ENCODE peak calls at places on chromosome 6, in five cellular contexts. One of them, this sample, is unnamed.
A peak's percentile ranks its signal among the peaks of the same experiment; 100 is the strongest.

GRCh38 chr6:109690373-109690739 is 646 bp downstream of the AK9 start:
- DNase-seq in stimulated activated CD4-positive, alpha-beta T cell treated with anti-CD3 and anti-CD28 coated beads, Interleukin-15, amount 100 ng/mL, for 1 hour: peak; percentile 34
- DNase-seq in left lung: peak; percentile 92
- DNase-seq in Daoy: peak; percentile 27
- DNase-seq in mucosa of gallbladder: peak; percentile 36
- DNase-seq in this sample: peak; percentile 18

GRCh38 chr6:137834508-137834907 is 32.6 kb upstream of the TNFAIP3 start:
- DNase-seq in Daoy: no peak
- DNase-seq in mucosa of gallbladder: no peak
- DNase-seq in left lung: no peak
- DNase-seq in stimulated activated CD4-positive, alpha-beta T cell treated with anti-CD3 and anti-CD28 coated beads, Interleukin-15, amount 100 ng/mL, for 1 hour: no peak
- DNase-seq in this sample: no peak

GRCh38 chr6:139126255-139126654 is 8.6 kb upstream of the HECA start:
- DNase-seq in mucosa of gallbladder: no peak
- DNase-seq in stimulated activated CD4-positive, alpha-beta T cell treated with anti-CD3 and anti-CD28 coated beads, Interleukin-15, amount 100 ng/mL, for 1 hour: no peak
- DNase-seq in Daoy: peak; percentile 62
- DNase-seq in left lung: no peak
- DNase-seq in this sample: peak; percentile 75

GRCh38 chr6:113306552-113307145 is 550.5 kb upstream of the MARCKS start:
- DNase-seq in Daoy: peak; percentile 68
- DNase-seq in stimulated activated CD4-positive, alpha-beta T cell treated with anti-CD3 and anti-CD28 coated beads, Interleukin-15, amount 100 ng/mL, for 1 hour: no peak
- DNase-seq in mucosa of gallbladder: peak; percentile 72
- DNase-seq in left lung: peak; percentile 41
- DNase-seq in this sample: peak; percentile 14

GRCh38 chr6:25263602-25264001 is 15.6 kb upstream of the CARMIL1 start:
- DNase-seq in left lung: no peak
- DNase-seq in stimulated activated CD4-positive, alpha-beta T cell treated with anti-CD3 and anti-CD28 coated beads, Interleukin-15, amount 100 ng/mL, for 1 hour: no peak
- DNase-seq in mucosa of gallbladder: no peak
- DNase-seq in Daoy: peak; percentile 29
- DNase-seq in this sample: peak; percentile 5

GRCh38 chr6:33313105-33313708 is 671 bp downstream of the TAPBP start:
- DNase-seq in left lung: peak; percentile 92
- DNase-seq in stimulated activated CD4-positive, alpha-beta T cell treated with anti-CD3 and anti-CD28 coated beads, Interleukin-15, amount 100 ng/mL, for 1 hour: no peak
- DNase-seq in mucosa of gallbladder: peak; percentile 33
- DNase-seq in Daoy: peak; percentile 58
- DNase-seq in this sample: peak; percentile 80

GRCh38 chr6:31952890-31953289 is 5.9 kb downstream of the NELFE start:
- DNase-seq in left lung: peak; percentile 25
- DNase-seq in mucosa of gallbladder: no peak
- DNase-seq in stimulated activated CD4-positive, alpha-beta T cell treated with anti-CD3 and anti-CD28 coated beads, Interleukin-15, amount 100 ng/mL, for 1 hour: no peak
- DNase-seq in Daoy: no peak
- DNase-seq in this sample: no peak

GRCh38 chr6:32843321-32843978 is 397 bp downstream of the PSMB8 start:
- DNase-seq in stimulated activated CD4-positive, alpha-beta T cell treated with anti-CD3 and anti-CD28 coated beads, Interleukin-15, amount 100 ng/mL, for 1 hour: no peak
- DNase-seq in mucosa of gallbladder: no peak
- DNase-seq in Daoy: no peak
- DNase-seq in left lung: peak; percentile 88
- DNase-seq in this sample: no peak

GRCh38 chr6:16181429-16182359 is 52.8 kb downstream of the MYLIP start:
- DNase-seq in Daoy: no peak
- DNase-seq in stimulated activated CD4-positive, alpha-beta T cell treated with anti-CD3 and anti-CD28 coated beads, Interleukin-15, amount 100 ng/mL, for 1 hour: no peak
- DNase-seq in left lung: no peak
- DNase-seq in mucosa of gallbladder: no peak
- DNase-seq in this sample: no peak

GRCh38 chr6:45679631-45680030 is 301.9 kb upstream of the SUPT3H start:
- DNase-seq in Daoy: no peak
- DNase-seq in left lung: no peak
- DNase-seq in stimulated activated CD4-positive, alpha-beta T cell treated with anti-CD3 and anti-CD28 coated beads, Interleukin-15, amount 100 ng/mL, for 1 hour: no peak
- DNase-seq in mucosa of gallbladder: no peak
- DNase-seq in this sample: no peak

GRCh38 chr6:125746731-125747588 is 2.5 kb upstream of the HEY2 start:
- DNase-seq in stimulated activated CD4-positive, alpha-beta T cell treated with anti-CD3 and anti-CD28 coated beads, Interleukin-15, amount 100 ng/mL, for 1 hour: peak; percentile 33
- DNase-seq in mucosa of gallbladder: peak; percentile 33
- DNase-seq in Daoy: peak; percentile 87
- DNase-seq in left lung: no peak
- DNase-seq in this sample: peak; percentile 25

GRCh38 chr6:107565165-107565723 is 75.3 kb downstream of the SOBP start:
- DNase-seq in Daoy: peak; percentile 5
- DNase-seq in mucosa of gallbladder: no peak
- DNase-seq in stimulated activated CD4-positive, alpha-beta T cell treated with anti-CD3 and anti-CD28 coated beads, Interleukin-15, amount 100 ng/mL, for 1 hour: no peak
- DNase-seq in left lung: no peak
- DNase-seq in this sample: no peak

GRCh38 chr6:168371989-168372711 is 52.6 kb upstream of the DACT2 start:
- DNase-seq in mucosa of gallbladder: no peak
- DNase-seq in Daoy: no peak
- DNase-seq in stimulated activated CD4-positive, alpha-beta T cell treated with anti-CD3 and anti-CD28 coated beads, Interleukin-15, amount 100 ng/mL, for 1 hour: no peak
- DNase-seq in left lung: peak; percentile 68
- DNase-seq in this sample: no peak

GRCh38 chr6:14107000-14107399 is 10.6 kb upstream of the CD83 start:
- DNase-seq in Daoy: no peak
- DNase-seq in stimulated activated CD4-positive, alpha-beta T cell treated with anti-CD3 and anti-CD28 coated beads, Interleukin-15, amount 100 ng/mL, for 1 hour: no peak
- DNase-seq in mucosa of gallbladder: no peak
- DNase-seq in left lung: no peak
- DNase-seq in this sample: no peak

GRCh38 chr6:17475845-17476244 is 82.5 kb downstream of the CAP2 start:
- DNase-seq in left lung: no peak
- DNase-seq in Daoy: no peak
- DNase-seq in stimulated activated CD4-positive, alpha-beta T cell treated with anti-CD3 and anti-CD28 coated beads, Interleukin-15, amount 100 ng/mL, for 1 hour: no peak
- DNase-seq in mucosa of gallbladder: no peak
- DNase-seq in this sample: no peak

GRCh38 chr6:154995241-154996162 is at the start of gene TIAM2:
- DNase-seq in mucosa of gallbladder: no peak
- DNase-seq in Daoy: peak; percentile 56
- DNase-seq in stimulated activated CD4-positive, alpha-beta T cell treated with anti-CD3 and anti-CD28 coated beads, Interleukin-15, amount 100 ng/mL, for 1 hour: no peak
- DNase-seq in left lung: peak; percentile 80
- DNase-seq in this sample: peak; percentile 53

GRCh38 chr6:130293800-130294199 is 71.0 kb upstream of the SAMD3 start:
- DNase-seq in mucosa of gallbladder: peak; percentile 15
- DNase-seq in stimulated activated CD4-positive, alpha-beta T cell treated with anti-CD3 and anti-CD28 coated beads, Interleukin-15, amount 100 ng/mL, for 1 hour: no peak
- DNase-seq in Daoy: no peak
- DNase-seq in left lung: no peak
- DNase-seq in this sample: peak; percentile 27

GRCh38 chr6:71721642-71722041 is 164.7 kb upstream of the RIMS1 start:
- DNase-seq in mucosa of gallbladder: no peak
- DNase-seq in stimulated activated CD4-positive, alpha-beta T cell treated with anti-CD3 and anti-CD28 coated beads, Interleukin-15, amount 100 ng/mL, for 1 hour: no peak
- DNase-seq in left lung: no peak
- DNase-seq in Daoy: peak; percentile 43
- DNase-seq in this sample: peak; percentile 51

GRCh38 chr6:112274774-112275173 is 20.4 kb upstream of the LAMA4 start:
- DNase-seq in Daoy: no peak
- DNase-seq in stimulated activated CD4-positive, alpha-beta T cell treated with anti-CD3 and anti-CD28 coated beads, Interleukin-15, amount 100 ng/mL, for 1 hour: no peak
- DNase-seq in left lung: no peak
- DNase-seq in mucosa of gallbladder: no peak
- DNase-seq in this sample: no peak

GRCh38 chr6:4575724-4576123 is 200.5 kb upstream of the CDYL start:
- DNase-seq in Daoy: peak; percentile 45
- DNase-seq in mucosa of gallbladder: no peak
- DNase-seq in left lung: no peak
- DNase-seq in stimulated activated CD4-positive, alpha-beta T cell treated with anti-CD3 and anti-CD28 coated beads, Interleukin-15, amount 100 ng/mL, for 1 hour: no peak
- DNase-seq in this sample: no peak

GRCh38 chr6:144739873-144740272 is 454.7 kb downstream of the UTRN start:
- DNase-seq in mucosa of gallbladder: no peak
- DNase-seq in Daoy: no peak
- DNase-seq in stimulated activated CD4-positive, alpha-beta T cell treated with anti-CD3 and anti-CD28 coated beads, Interleukin-15, amount 100 ng/mL, for 1 hour: no peak
- DNase-seq in left lung: no peak
- DNase-seq in this sample: no peak

GRCh38 chr6:7672066-7673062 is 53.5 kb upstream of the BMP6 start:
- DNase-seq in left lung: no peak
- DNase-seq in Daoy: no peak
- DNase-seq in mucosa of gallbladder: no peak
- DNase-seq in stimulated activated CD4-positive, alpha-beta T cell treated with anti-CD3 and anti-CD28 coated beads, Interleukin-15, amount 100 ng/mL, for 1 hour: no peak
- DNase-seq in this sample: no peak

GRCh38 chr6:156995502-156995901 is 218.3 kb downstream of the ARID1B start:
- DNase-seq in Daoy: no peak
- DNase-seq in stimulated activated CD4-positive, alpha-beta T cell treated with anti-CD3 and anti-CD28 coated beads, Interleukin-15, amount 100 ng/mL, for 1 hour: no peak
- DNase-seq in mucosa of gallbladder: no peak
- DNase-seq in left lung: no peak
- DNase-seq in this sample: no peak

GRCh38 chr6:10276106-10276505 is 138.8 kb downstream of the TFAP2A start:
- DNase-seq in stimulated activated CD4-positive, alpha-beta T cell treated with anti-CD3 and anti-CD28 coated beads, Interleukin-15, amount 100 ng/mL, for 1 hour: no peak
- DNase-seq in mucosa of gallbladder: no peak
- DNase-seq in Daoy: no peak
- DNase-seq in left lung: no peak
- DNase-seq in this sample: no peak

GRCh38 chr6:2793491-2794151 is 28.4 kb downstream of the WRNIP1 start:
- DNase-seq in stimulated activated CD4-positive, alpha-beta T cell treated with anti-CD3 and anti-CD28 coated beads, Interleukin-15, amount 100 ng/mL, for 1 hour: no peak
- DNase-seq in Daoy: no peak
- DNase-seq in left lung: peak; percentile 79
- DNase-seq in mucosa of gallbladder: no peak
- DNase-seq in this sample: no peak

GRCh38 chr6:89351632-89352328 is 742 bp downstream of the UBE2J1 start:
- DNase-seq in mucosa of gallbladder: no peak
- DNase-seq in Daoy: no peak
- DNase-seq in left lung: no peak
- DNase-seq in stimulated activated CD4-positive, alpha-beta T cell treated with anti-CD3 and anti-CD28 coated beads, Interleukin-15, amount 100 ng/mL, for 1 hour: no peak
- DNase-seq in this sample: no peak

GRCh38 chr6:43274916-43275597 is 23.0 kb upstream of the SLC22A7 start:
- DNase-seq in Daoy: no peak
- DNase-seq in mucosa of gallbladder: no peak
- DNase-seq in stimulated activated CD4-positive, alpha-beta T cell treated with anti-CD3 and anti-CD28 coated beads, Interleukin-15, amount 100 ng/mL, for 1 hour: no peak
- DNase-seq in left lung: peak; percentile 78
- DNase-seq in this sample: no peak

GRCh38 chr6:6612308-6612707 is 23.8 kb downstream of the LY86 start:
- DNase-seq in left lung: no peak
- DNase-seq in Daoy: no peak
- DNase-seq in stimulated activated CD4-positive, alpha-beta T cell treated with anti-CD3 and anti-CD28 coated beads, Interleukin-15, amount 100 ng/mL, for 1 hour: no peak
- DNase-seq in mucosa of gallbladder: no peak
- DNase-seq in this sample: no peak

GRCh38 chr6:38638941-38639497 is 710 bp downstream of the BTBD9 start:
- DNase-seq in Daoy: peak; percentile 72
- DNase-seq in mucosa of gallbladder: peak; percentile 49
- DNase-seq in left lung: peak; percentile 79
- DNase-seq in stimulated activated CD4-positive, alpha-beta T cell treated with anti-CD3 and anti-CD28 coated beads, Interleukin-15, amount 100 ng/mL, for 1 hour: no peak
- DNase-seq in this sample: peak; percentile 50

GRCh38 chr6:24890471-24890870 is 45.3 kb downstream of the RIPOR2 start:
- DNase-seq in Daoy: no peak
- DNase-seq in stimulated activated CD4-positive, alpha-beta T cell treated with anti-CD3 and anti-CD28 coated beads, Interleukin-15, amount 100 ng/mL, for 1 hour: no peak
- DNase-seq in left lung: no peak
- DNase-seq in mucosa of gallbladder: no peak
- DNase-seq in this sample: no peak

GRCh38 chr6:133918208-133918930 is 29.5 kb downstream of the TCF21 start:
- DNase-seq in stimulated activated CD4-positive, alpha-beta T cell treated with anti-CD3 and anti-CD28 coated beads, Interleukin-15, amount 100 ng/mL, for 1 hour: no peak
- DNase-seq in Daoy: no peak
- DNase-seq in mucosa of gallbladder: no peak
- DNase-seq in left lung: no peak
- DNase-seq in this sample: peak; percentile 51

GRCh38 chr6:4380881-4381281 is 245.5 kb upstream of the ECI2 start:
- DNase-seq in left lung: no peak
- DNase-seq in mucosa of gallbladder: no peak
- DNase-seq in Daoy: no peak
- DNase-seq in stimulated activated CD4-positive, alpha-beta T cell treated with anti-CD3 and anti-CD28 coated beads, Interleukin-15, amount 100 ng/mL, for 1 hour: no peak
- DNase-seq in this sample: no peak

GRCh38 chr6:12586696-12587095 is 129.9 kb upstream of the PHACTR1 start:
- DNase-seq in mucosa of gallbladder: no peak
- DNase-seq in left lung: no peak
- DNase-seq in Daoy: no peak
- DNase-seq in stimulated activated CD4-positive, alpha-beta T cell treated with anti-CD3 and anti-CD28 coated beads, Interleukin-15, amount 100 ng/mL, for 1 hour: no peak
- DNase-seq in this sample: no peak

GRCh38 chr6:136959471-136959891 is 37.4 kb downstream of the SLC35D3 start:
- DNase-seq in left lung: peak; percentile 80
- DNase-seq in mucosa of gallbladder: no peak
- DNase-seq in stimulated activated CD4-positive, alpha-beta T cell treated with anti-CD3 and anti-CD28 coated beads, Interleukin-15, amount 100 ng/mL, for 1 hour: no peak
- DNase-seq in Daoy: no peak
- DNase-seq in this sample: no peak

GRCh38 chr6:118580585-118581419 is 32.7 kb downstream of the PLN start:
- DNase-seq in stimulated activated CD4-positive, alpha-beta T cell treated with anti-CD3 and anti-CD28 coated beads, Interleukin-15, amount 100 ng/mL, for 1 hour: no peak
- DNase-seq in mucosa of gallbladder: peak; percentile 48
- DNase-seq in Daoy: peak; percentile 51
- DNase-seq in left lung: no peak
- DNase-seq in this sample: peak; percentile 36

GRCh38 chr6:108630050-108630714 is 69.5 kb downstream of the FOXO3 start:
- DNase-seq in left lung: no peak
- DNase-seq in Daoy: no peak
- DNase-seq in mucosa of gallbladder: no peak
- DNase-seq in stimulated activated CD4-positive, alpha-beta T cell treated with anti-CD3 and anti-CD28 coated beads, Interleukin-15, amount 100 ng/mL, for 1 hour: no peak
- DNase-seq in this sample: no peak

GRCh38 chr6:25889877-25890853 is 16.1 kb upstream of the SLC17A3 start:
- DNase-seq in left lung: no peak
- DNase-seq in Daoy: peak; percentile 47
- DNase-seq in stimulated activated CD4-positive, alpha-beta T cell treated with anti-CD3 and anti-CD28 coated beads, Interleukin-15, amount 100 ng/mL, for 1 hour: no peak
- DNase-seq in mucosa of gallbladder: peak; percentile 28
- DNase-seq in this sample: no peak

GRCh38 chr6:97626586-97627441 is 343.8 kb upstream of the MMS22L start:
- DNase-seq in mucosa of gallbladder: no peak
- DNase-seq in stimulated activated CD4-positive, alpha-beta T cell treated with anti-CD3 and anti-CD28 coated beads, Interleukin-15, amount 100 ng/mL, for 1 hour: no peak
- DNase-seq in Daoy: peak; percentile 46
- DNase-seq in left lung: no peak
- DNase-seq in this sample: peak; percentile 13